ENCODE peak calls at places on chromosome 5, in six cellular contexts. P, Q, N, I, R and L are unnamed samples.

GRCh38 chr5:69334793-69335268 is 2.2 kb upstream of the CCDC125 start:
- DNase-seq in P (peak), Q (peak), N (peak), I (peak), R (peak), L (peak)

GRCh38 chr5:131242728-131243255 is 21.1 kb upstream of the CDC42SE2 start:
- DNase-seq in P (peak), Q (no peak), N (no peak), I (no peak), R (peak), L (no peak)

GRCh38 chr5:158976035-158976434 is 123.7 kb downstream of the EBF1 start:
- DNase-seq in P (peak), Q (no peak), N (no peak), I (no peak), R (peak), L (no peak)

GRCh38 chr5:45691656-45692055 is 4.5 kb downstream of the HCN1 start:
- DNase-seq in P (no peak), Q (no peak), N (no peak), I (no peak), R (no peak), L (no peak)

GRCh38 chr5:63962345-63962744 is at the start of gene HTR1A:
- DNase-seq in P (no peak), Q (no peak), N (no peak), I (no peak), R (no peak), L (no peak)

GRCh38 chr5:68911840-68912690 is 181.7 kb upstream of the SLC30A5 start:
- DNase-seq in P (peak), Q (no peak), N (no peak), I (no peak), R (peak), L (no peak)

GRCh38 chr5:163193886-163194285 is 243.5 kb upstream of the CCNG1 start:
- DNase-seq in P (no peak), Q (no peak), N (no peak), I (no peak), R (no peak), L (no peak)

GRCh38 chr5:158978061-158978745 is 121.5 kb downstream of the EBF1 start:
- DNase-seq in P (peak), Q (no peak), N (no peak), I (no peak), R (peak), L (no peak)

GRCh38 chr5:6402939-6403338 is 24.6 kb upstream of the MED10 start:
- DNase-seq in P (no peak), Q (no peak), N (no peak), I (no peak), R (no peak), L (peak)

GRCh38 chr5:107669543-107670027 is 1.2 kb downstream of the EFNA5 start:
- DNase-seq in P (peak), Q (peak), N (peak), I (peak), R (peak), L (peak)

GRCh38 chr5:133383580-133383939 is 228.8 kb downstream of the FSTL4 start:
- DNase-seq in P (no peak), Q (no peak), N (no peak), I (no peak), R (no peak), L (no peak)

GRCh38 chr5:1795931-1796330 is 3.7 kb downstream of the MRPL36 start:
- DNase-seq in P (no peak), Q (no peak), N (no peak), I (no peak), R (no peak), L (no peak)

GRCh38 chr5:41918105-41918504 is 7.0 kb upstream of the FBXO4 start:
- DNase-seq in P (no peak), Q (no peak), N (no peak), I (no peak), R (no peak), L (no peak)

GRCh38 chr5:100667021-100667671 is 132.0 kb downstream of the FAM174A start:
- DNase-seq in P (peak), Q (no peak), N (no peak), I (no peak), R (peak), L (no peak)

GRCh38 chr5:141402553-141403328 is at the start of gene PCDHGA9:
- DNase-seq in P (no peak), Q (no peak), N (no peak), I (no peak), R (peak), L (peak)

GRCh38 chr5:61949054-61949679 is 356.8 kb upstream of the KIF2A start:
- DNase-seq in P (no peak), Q (no peak), N (no peak), I (no peak), R (no peak), L (no peak)

GRCh38 chr5:61496406-61497307 is 164.6 kb downstream of the ZSWIM6 start:
- DNase-seq in P (no peak), Q (no peak), N (no peak), I (no peak), R (peak), L (no peak)

GRCh38 chr5:125154321-125154811 is 407.9 kb upstream of the ZNF608 start:
- DNase-seq in P (no peak), Q (no peak), N (no peak), I (no peak), R (peak), L (no peak)

GRCh38 chr5:132268698-132269551 is 11.4 kb downstream of the PDLIM4 start:
- DNase-seq in P (no peak), Q (no peak), N (no peak), I (no peak), R (peak), L (peak)

GRCh38 chr5:36240779-36241635 is 718 bp downstream of the NADK2 start:
- DNase-seq in P (peak), Q (peak), N (peak), I (peak), R (peak), L (peak)

GRCh38 chr5:9348296-9348996 is 197.4 kb downstream of the SEMA5A start:
- DNase-seq in P (peak), Q (no peak), N (no peak), I (no peak), R (peak), L (no peak)

GRCh38 chr5:54905246-54905770 is 80.1 kb downstream of the ESM1 start:
- DNase-seq in P (no peak), Q (no peak), N (no peak), I (no peak), R (no peak), L (no peak)

GRCh38 chr5:180085837-180086236 is 14.3 kb upstream of the RNF130 start:
- DNase-seq in P (peak), Q (no peak), N (no peak), I (no peak), R (no peak), L (no peak)

GRCh38 chr5:10457682-10458574 is 16.2 kb downstream of the ROPN1L start:
- DNase-seq in P (no peak), Q (peak), N (no peak), I (peak), R (no peak), L (no peak)

GRCh38 chr5:170070556-170071412 is 34.9 kb upstream of the FOXI1 start:
- DNase-seq in P (peak), Q (peak), N (no peak), I (no peak), R (peak), L (no peak)

GRCh38 chr5:94184870-94185269 is 433.5 kb downstream of the KIAA0825 start:
- DNase-seq in P (no peak), Q (no peak), N (no peak), I (no peak), R (no peak), L (no peak)

GRCh38 chr5:149012350-149012749 is 50.5 kb downstream of the SH3TC2 start:
- DNase-seq in P (no peak), Q (no peak), N (no peak), I (no peak), R (no peak), L (no peak)
- TF ChIP-seq CTCF in P (no peak), Q (no peak), N (no peak), I (no peak), R (no peak), L (no peak)

GRCh38 chr5:103929310-103930003 is 366.9 kb upstream of the NUDT12 start:
- DNase-seq in P (no peak), Q (no peak), N (no peak), I (no peak), R (no peak), L (peak)

GRCh38 chr5:103923616-103924168 is 361.1 kb upstream of the NUDT12 start:
- DNase-seq in P (no peak), Q (no peak), N (no peak), I (no peak), R (no peak), L (no peak)

DNA sequence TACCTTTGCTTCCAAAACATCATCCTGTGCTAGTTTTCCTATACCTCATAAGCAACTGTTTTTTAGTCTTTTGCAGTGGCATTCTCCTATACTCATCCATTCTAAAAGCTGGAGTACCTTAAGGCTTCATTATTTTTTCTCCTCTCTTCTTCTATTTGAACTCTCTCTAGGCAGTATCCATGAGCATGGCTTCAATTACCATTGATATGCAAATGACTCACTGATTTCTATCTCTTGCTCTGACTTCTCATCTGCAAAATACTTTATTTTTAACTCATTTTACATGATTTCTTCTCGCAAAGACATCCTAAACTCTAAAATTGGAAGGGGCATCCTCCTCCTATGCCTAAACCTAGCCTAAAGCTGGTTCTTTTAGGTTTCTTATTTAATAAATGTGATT is 365.1 kb upstream of the NUDT12 start:
- DNase-seq in P (no peak), Q (no peak), N (no peak), I (no peak), R (no peak), L (no peak)
- TF ChIP-seq CTCF in P (no peak), Q (no peak), N (no peak), I (no peak), R (no peak), L (no peak)

DNA sequence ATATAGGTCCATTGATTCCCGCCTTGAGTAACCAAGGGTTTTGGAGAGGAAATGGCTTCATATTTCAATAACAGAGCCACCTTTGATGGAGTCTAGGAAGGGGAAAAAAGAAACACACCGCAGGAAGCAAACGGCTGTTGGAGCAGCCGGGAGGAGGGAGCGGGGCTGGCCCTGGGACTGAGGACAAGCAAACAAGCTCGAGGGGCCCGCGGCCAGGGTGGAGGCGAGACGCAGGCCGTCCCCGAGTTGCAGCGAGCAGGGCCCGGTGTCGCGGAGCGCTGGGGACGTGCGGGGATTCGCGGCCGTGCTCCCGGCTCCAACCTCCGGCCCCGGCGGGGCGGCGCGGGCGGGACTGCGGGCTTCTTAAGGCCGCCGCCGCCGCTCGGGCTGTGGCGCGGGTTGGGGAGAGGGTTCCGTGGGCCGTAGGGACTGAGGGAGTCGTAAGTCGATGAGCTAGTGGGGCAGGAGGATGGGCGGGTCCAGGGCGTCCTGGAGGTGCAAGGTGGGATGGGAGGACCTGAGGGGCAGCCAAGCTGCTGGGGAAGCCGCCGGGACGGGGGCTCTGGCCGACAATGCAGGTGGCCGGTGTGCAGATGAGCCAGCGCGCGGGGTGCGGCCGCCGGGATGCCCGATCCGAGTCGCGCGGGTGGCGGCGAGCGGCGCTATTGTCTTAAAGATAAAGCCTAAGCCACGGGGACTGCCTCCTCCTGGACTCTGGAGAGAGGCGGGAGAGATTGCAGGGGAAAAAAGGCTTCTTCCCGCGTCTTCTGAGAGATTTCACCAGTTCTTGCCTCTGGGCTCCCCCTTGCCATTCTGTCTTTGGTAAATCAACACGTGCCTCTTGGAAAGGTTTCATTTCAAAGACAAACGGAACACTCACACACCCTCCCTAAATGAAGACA is 1.5 kb upstream of the HAPLN1 start:
- DNase-seq in P (peak), Q (peak), N (peak), I (peak), R (peak), L (peak)
- TF ChIP-seq CTCF in P (peak), Q (peak), N (peak), I (no peak), R (peak), L (peak)

GRCh38 chr5:147963436-147963835 is 57.1 kb upstream of the C5orf46 start:
- DNase-seq in P (peak), Q (no peak), N (no peak), I (no peak), R (no peak), L (no peak)

GRCh38 chr5:147965712-147966111 is 59.4 kb upstream of the C5orf46 start:
- DNase-seq in P (no peak), Q (no peak), N (no peak), I (no peak), R (no peak), L (no peak)

GRCh38 chr5:147966829-147967228 is 60.5 kb upstream of the C5orf46 start:
- DNase-seq in P (no peak), Q (no peak), N (no peak), I (no peak), R (no peak), L (no peak)

GRCh38 chr5:147966326-147966725 is 60.0 kb upstream of the C5orf46 start:
- DNase-seq in P (no peak), Q (no peak), N (no peak), I (no peak), R (no peak), L (no peak)

GRCh38 chr5:147963948-147964693 is 57.8 kb upstream of the C5orf46 start:
- DNase-seq in P (peak), Q (no peak), N (no peak), I (no peak), R (no peak), L (no peak)
- TF ChIP-seq CTCF in P (no peak), Q (no peak), N (no peak), I (no peak), R (no peak), L (no peak)